ENCODE peak calls at places on chromosomes 3 and 15, in four cellular contexts. X, B, R and Z are unnamed samples.

GRCh38 chr3:187519428-187519890 is 150.7 kb downstream of the SST start:
- DNase-seq in X (no peak), B (no peak), R (no peak), Z (no peak)

GRCh38 chr15:41969851-41970431 is 2.4 kb downstream of the EHD4 start:
- DNase-seq in X (no peak), B (no peak), R (peak; percentile 49), Z (no peak)

GRCh38 chr3:178206554-178206953 is 329.7 kb upstream of the KCNMB2 start:
- DNase-seq in X (no peak), B (no peak), R (no peak), Z (no peak)

GRCh38 chr15:69980311-69981059 is 117.2 kb downstream of the TLE3 start:
- DNase-seq in X (no peak), B (no peak), R (no peak), Z (no peak)

GRCh38 chr3:142929109-142929508 is 34.4 kb downstream of the PAQR9 start:
- DNase-seq in X (no peak), B (peak; percentile 62), R (peak; percentile 57), Z (peak; percentile 35)

GRCh38 chr3:4735243-4735642 is 242.1 kb downstream of the ITPR1 start:
- DNase-seq in X (no peak), B (no peak), R (no peak), Z (no peak)

GRCh38 chr3:62712776-62713175 is 162.4 kb downstream of the CADPS start:
- DNase-seq in X (no peak), B (no peak), R (no peak), Z (no peak)

GRCh38 chr3:123112232-123112631 is 45.4 kb downstream of the PDIA5 start:
- DNase-seq in X (no peak), B (no peak), R (no peak), Z (no peak)

GRCh38 chr15:98035577-98036010 is 75.1 kb downstream of the ARRDC4 start:
- DNase-seq in X (no peak), B (no peak), R (no peak), Z (no peak)

GRCh38 chr3:165195226-165195625 is 958 bp downstream of the SLITRK3 start:
- DNase-seq in X (peak; percentile 20), B (no peak), R (no peak), Z (no peak)

GRCh38 chr3:136404056-136404455 is 153.9 kb downstream of the PCCB start:
- DNase-seq in X (no peak), B (no peak), R (no peak), Z (no peak)

GRCh38 chr15:68083463-68083862 is 29.3 kb downstream of the PIAS1 start:
- DNase-seq in X (no peak), B (no peak), R (no peak), Z (no peak)

GRCh38 chr3:57758686-57759085 is 2.6 kb downstream of the SLMAP start:
- DNase-seq in X (no peak), B (no peak), R (no peak), Z (no peak)

GRCh38 chr15:91070872-91071271 is 29.2 kb upstream of the SV2B start:
- DNase-seq in X (no peak), B (no peak), R (no peak), Z (no peak)

GRCh38 chr3:17130956-17131355 is 246.2 kb downstream of the PLCL2 start:
- DNase-seq in X (no peak), B (no peak), R (no peak), Z (no peak)

GRCh38 chr3:170839518-170840100 is 30.4 kb downstream of the RPL22L1 start:
- DNase-seq in X (no peak), B (no peak), R (no peak), Z (no peak)

GRCh38 chr15:90883526-90883931 is 775 bp upstream of the FES start:
- DNase-seq in X (no peak), B (no peak), R (no peak), Z (no peak)

GRCh38 chr3:40255532-40255931 is 54.0 kb upstream of the EIF1B start:
- DNase-seq in X (no peak), B (no peak), R (no peak), Z (no peak)